ENCODE peak calls at places on chromosomes 2 and 18, in six cellular contexts. One of them, this sample, is unnamed.

GRCh38 chr2:102256281-102256680 is 55.1 kb upstream of the IL1RL1 start:
- DNase-seq in activated T-helper 9 cell treated with anti-CD3 and anti-CD28 coated beads, Interleukin-2, amount 50 U/mL, for 16 hours: no peak
- DNase-seq in activated T-helper 1 cell treated with Interleukin-2 at 50 U/mL for 16 hours: no peak
- DNase-seq in HTR-8/SVneo: no peak
- DNase-seq in stomach: no peak
- DNase-seq in NCI-H774: no peak
- DNase-seq in this sample: no peak

GRCh38 chr2:234911271-234911670 is 40.5 kb upstream of the SH3BP4 start:
- DNase-seq in activated T-helper 1 cell treated with Interleukin-2 at 50 U/mL for 16 hours: no peak
- DNase-seq in stomach: no peak
- DNase-seq in NCI-H774: no peak
- DNase-seq in activated T-helper 9 cell treated with anti-CD3 and anti-CD28 coated beads, Interleukin-2, amount 50 U/mL, for 16 hours: no peak
- DNase-seq in HTR-8/SVneo: peak; percentile 33
- DNase-seq in this sample: no peak

GRCh38 chr2:64515075-64515474 is 9.1 kb upstream of the AFTPH start:
- DNase-seq in NCI-H774: no peak
- DNase-seq in HTR-8/SVneo: no peak
- DNase-seq in stomach: no peak
- DNase-seq in activated T-helper 1 cell treated with Interleukin-2 at 50 U/mL for 16 hours: no peak
- DNase-seq in activated T-helper 9 cell treated with anti-CD3 and anti-CD28 coated beads, Interleukin-2, amount 50 U/mL, for 16 hours: no peak
- DNase-seq in this sample: no peak

GRCh38 chr2:88054300-88055048 is 1.1 kb downstream of the KRCC1 start:
- DNase-seq in HTR-8/SVneo: no peak
- DNase-seq in NCI-H774: no peak
- DNase-seq in stomach: no peak
- DNase-seq in activated T-helper 9 cell treated with anti-CD3 and anti-CD28 coated beads, Interleukin-2, amount 50 U/mL, for 16 hours: no peak
- DNase-seq in activated T-helper 1 cell treated with Interleukin-2 at 50 U/mL for 16 hours: no peak
- DNase-seq in this sample: no peak

GRCh38 chr18:73962251-73962650 is 185.4 kb downstream of the FBXO15 start:
- DNase-seq in NCI-H774: no peak
- DNase-seq in activated T-helper 9 cell treated with anti-CD3 and anti-CD28 coated beads, Interleukin-2, amount 50 U/mL, for 16 hours: no peak
- DNase-seq in HTR-8/SVneo: no peak
- DNase-seq in stomach: no peak
- DNase-seq in activated T-helper 1 cell treated with Interleukin-2 at 50 U/mL for 16 hours: no peak
- DNase-seq in this sample: no peak

GRCh38 chr2:202147775-202148174 is 74.7 kb downstream of the KIAA2012 start:
- DNase-seq in NCI-H774: no peak
- DNase-seq in stomach: no peak
- DNase-seq in activated T-helper 1 cell treated with Interleukin-2 at 50 U/mL for 16 hours: no peak
- DNase-seq in activated T-helper 9 cell treated with anti-CD3 and anti-CD28 coated beads, Interleukin-2, amount 50 U/mL, for 16 hours: no peak
- DNase-seq in HTR-8/SVneo: no peak
- DNase-seq in this sample: no peak

GRCh38 chr2:105391058-105391627 is 7.7 kb downstream of the FHL2 start:
- DNase-seq in activated T-helper 1 cell treated with Interleukin-2 at 50 U/mL for 16 hours: no peak
- DNase-seq in activated T-helper 9 cell treated with anti-CD3 and anti-CD28 coated beads, Interleukin-2, amount 50 U/mL, for 16 hours: no peak
- DNase-seq in NCI-H774: no peak
- DNase-seq in HTR-8/SVneo: no peak
- DNase-seq in stomach: no peak
- DNase-seq in this sample: no peak

GRCh38 chr2:126899786-126900185 is 1.1 kb downstream of the TEX51 start:
- DNase-seq in HTR-8/SVneo: no peak
- DNase-seq in activated T-helper 9 cell treated with anti-CD3 and anti-CD28 coated beads, Interleukin-2, amount 50 U/mL, for 16 hours: no peak
- DNase-seq in activated T-helper 1 cell treated with Interleukin-2 at 50 U/mL for 16 hours: no peak
- DNase-seq in stomach: no peak
- DNase-seq in NCI-H774: no peak
- DNase-seq in this sample: no peak

GRCh38 chr18:76461148-76461547 is 33.9 kb downstream of the ZNF516 start:
- DNase-seq in activated T-helper 1 cell treated with Interleukin-2 at 50 U/mL for 16 hours: no peak
- DNase-seq in HTR-8/SVneo: no peak
- DNase-seq in NCI-H774: no peak
- DNase-seq in stomach: no peak
- DNase-seq in activated T-helper 9 cell treated with anti-CD3 and anti-CD28 coated beads, Interleukin-2, amount 50 U/mL, for 16 hours: no peak
- DNase-seq in this sample: no peak

GRCh38 chr18:9659499-9660387 is 45.4 kb upstream of the PPP4R1 start:
- DNase-seq in stomach: no peak
- DNase-seq in activated T-helper 1 cell treated with Interleukin-2 at 50 U/mL for 16 hours: no peak
- DNase-seq in NCI-H774: no peak
- DNase-seq in activated T-helper 9 cell treated with anti-CD3 and anti-CD28 coated beads, Interleukin-2, amount 50 U/mL, for 16 hours: no peak
- DNase-seq in HTR-8/SVneo: no peak
- DNase-seq in this sample: no peak

GRCh38 chr2:54859997-54860701 is 136.7 kb downstream of the EML6 start:
- DNase-seq in HTR-8/SVneo: peak; percentile 88
- DNase-seq in activated T-helper 9 cell treated with anti-CD3 and anti-CD28 coated beads, Interleukin-2, amount 50 U/mL, for 16 hours: no peak
- DNase-seq in NCI-H774: no peak
- DNase-seq in activated T-helper 1 cell treated with Interleukin-2 at 50 U/mL for 16 hours: no peak
- DNase-seq in stomach: no peak
- DNase-seq in this sample: no peak

This sample was measured in activated B cell treated with CpG ODN at 0.5 μM for 24 hours.